ENCODE peak calls at places on chromosomes 4 and X, in four cellular contexts. B is NCI-H82, H is tibial artery, L is iris pigment epithelial cell. M is an unnamed sample.

GRCh38 chrX:19739683-19740082 is 147.7 kb downstream of the SH3KBP1 start:
- DNase-seq in B (peak; percentile 89), H (peak; percentile 69), L (peak; percentile 64), M (no peak)

GRCh38 chr4:166301266-166301665 is 428.2 kb downstream of the TLL1 start:
- DNase-seq in B (no peak), H (no peak), L (peak; percentile 37), M (no peak)

GRCh38 chr4:138310991-138311390 is 68.8 kb upstream of the SLC7A11 start:
- DNase-seq in B (no peak), H (no peak), L (peak; percentile 84), M (no peak)

GRCh38 chr4:3803946-3804345 is 37.8 kb downstream of the ADRA2C start:
- DNase-seq in B (no peak), H (no peak), L (no peak), M (no peak)

GRCh38 chrX:25998687-25999086 is 139.5 kb upstream of the MAGEB18 start:
- DNase-seq in B (no peak), H (no peak), L (no peak), M (no peak)

GRCh38 chr4:125334936-125335335 is 20.2 kb downstream of the FAT4 start:
- DNase-seq in B (no peak), H (no peak), L (no peak), M (no peak)

GRCh38 chr4:13292372-13292771 is 191.8 kb downstream of the RAB28 start:
- DNase-seq in B (no peak), H (no peak), L (peak; percentile 22), M (no peak)

GRCh38 chr4:37422102-37422501 is 177.6 kb downstream of the NWD2 start:
- DNase-seq in B (no peak), H (no peak), L (no peak), M (no peak)

GRCh38 chr4:38119663-38120374 is 159.6 kb downstream of the PTTG2 start:
- DNase-seq in B (no peak), H (no peak), L (peak; percentile 92), M (no peak)

GRCh38 chrX:52608961-52609360 is 45.7 kb downstream of the SSX7 start:
- DNase-seq in B (no peak), H (no peak), L (no peak), M (no peak)

GRCh38 chr4:2732526-2732925 is 23.6 kb downstream of the TNIP2 start:
- DNase-seq in B (no peak), H (no peak), L (no peak), M (no peak)

GRCh38 chrX:110407910-110408545 is 49.4 kb downstream of the RTL9 start:
- DNase-seq in B (peak; percentile 85), H (no peak), L (peak; percentile 56), M (no peak)

GRCh38 chrX:39261446-39262147 is 460.3 kb downstream of the MID1IP1 start:
- DNase-seq in B (peak; percentile 82), H (no peak), L (peak; percentile 45), M (no peak)

GRCh38 chr4:169492436-169493163 is 119.8 kb downstream of the NEK1 start:
- DNase-seq in B (peak; percentile 43), H (no peak), L (peak; percentile 43), M (no peak)

GRCh38 chrX:55488559-55489314 is 911 bp downstream of the USP51 start:
- DNase-seq in B (peak; percentile 82), H (peak; percentile 88), L (peak; percentile 56), M (no peak)

GRCh38 chr4:121479801-121480200 is 99.0 kb upstream of the QRFPR start:
- DNase-seq in B (no peak), H (no peak), L (no peak), M (no peak)

GRCh38 chrX:47579537-47579936 is 2.7 kb upstream of the TIMP1 start:
- DNase-seq in B (no peak), H (no peak), L (peak; percentile 94), M (no peak)

M was measured in thoracic aorta.